ENCODE peak calls at places on chromosomes 5 and 9, in eight cellular contexts. B is AG04450, Z is body of pancreas, K is A549, R is MM.1S, H is prostate gland, D is chondrocyte, L is H9. O is an unnamed sample.

GRCh38 chr9:127021664-127022337 is 100.6 kb downstream of the ANGPTL2 start:
- DNase-seq in Z (peak), B (peak), R (no peak), L (no peak), H (peak), D (no peak), K (no peak), O (peak)

GRCh38 chr9:4615251-4615650 is 46.8 kb upstream of the PLPP6 start:
- DNase-seq in K (no peak), D (no peak), L (no peak), R (no peak), Z (no peak), B (peak), H (no peak), O (no peak)

GRCh38 chr5:32541241-32541640 is 44.1 kb upstream of the SUB1 start:
- DNase-seq in R (no peak), K (no peak), B (no peak), H (peak), D (no peak), Z (no peak), L (no peak), O (no peak)

GRCh38 chr5:35246928-35247644 is 16.8 kb upstream of the PRLR start:
- DNase-seq in R (no peak), L (no peak), H (no peak), Z (peak), B (no peak), K (no peak), D (no peak), O (no peak)

GRCh38 chr5:146620663-146621051 is 104.7 kb upstream of the GPR151 start:
- DNase-seq in R (no peak), D (no peak), H (no peak), B (no peak), L (peak), K (no peak), Z (peak), O (peak)

GRCh38 chr5:1666812-1667588 is 132.6 kb downstream of the MRPL36 start:
- DNase-seq in R (peak), H (peak), B (no peak), L (peak), Z (peak), K (peak), D (no peak), O (peak)

GRCh38 chr5:58182287-58182841 is 277.5 kb downstream of the PLK2 start:
- DNase-seq in B (no peak), K (no peak), L (no peak), Z (no peak), H (no peak), R (no peak), D (no peak), O (no peak)

GRCh38 chr5:56950626-56951130 is 1.2 kb downstream of the MIER3 start:
- DNase-seq in R (peak), Z (peak), K (peak), H (peak), L (peak), D (peak), B (peak), O (peak)

GRCh38 chr9:126690431-126691051 is 76.8 kb downstream of the LMX1B start:
- DNase-seq in H (peak), L (peak), K (peak), B (no peak), Z (peak), D (peak), R (peak), O (peak)

GRCh38 chr9:131870156-131870555 is 130.3 kb upstream of the RAPGEF1 start:
- DNase-seq in Z (no peak), L (no peak), K (no peak), H (no peak), B (no peak), D (peak), R (no peak), O (peak)

GRCh38 chr5:108238936-108239887 is 142.7 kb downstream of the FBXL17 start:
- DNase-seq in D (no peak), H (no peak), R (no peak), K (no peak), L (peak), Z (no peak), B (no peak), O (no peak)

GRCh38 chr5:95664204-95664786 is 17.7 kb downstream of the RFESD start:
- DNase-seq in L (no peak), R (peak), Z (peak), B (no peak), K (no peak), D (no peak), H (no peak), O (no peak)

GRCh38 chr9:121294866-121295661 is 27.1 kb downstream of the GSN start:
- DNase-seq in Z (peak), R (no peak), H (no peak), K (no peak), B (no peak), D (no peak), L (no peak), O (no peak)

GRCh38 chr5:142831019-142831403 is 60.8 kb downstream of the ARHGAP26 start:
- DNase-seq in D (no peak), H (no peak), B (no peak), K (no peak), L (no peak), R (no peak), Z (no peak), O (no peak)

GRCh38 chr9:17470015-17470414 is 108.9 kb upstream of the SH3GL2 start:
- DNase-seq in B (no peak), L (no peak), Z (no peak), D (no peak), H (no peak), R (no peak), K (no peak), O (no peak)

GRCh38 chr5:59256331-59256730 is 637.2 kb downstream of the PDE4D start:
- DNase-seq in L (no peak), H (no peak), R (no peak), Z (no peak), K (no peak), D (no peak), B (no peak), O (no peak)

GRCh38 chr5:79834420-79835219 is 145.0 kb downstream of the CMYA5 start:
- DNase-seq in R (no peak), H (no peak), D (no peak), K (no peak), Z (peak), L (no peak), B (no peak), O (no peak)

GRCh38 chr9:10274983-10275382 is 337.8 kb downstream of the PTPRD start:
- DNase-seq in B (no peak), K (no peak), D (no peak), Z (no peak), R (no peak), L (no peak), H (no peak), O (no peak)
- TF ChIP-seq CTCF in B (peak), K (no peak), D (peak), Z (no peak), R (peak), L (peak), H (no peak), O (peak)

GRCh38 chr5:92687793-92688467 is 893.1 kb downstream of the NR2F1-AS1 start:
- DNase-seq in H (no peak), K (peak), Z (no peak), B (peak), D (no peak), L (peak), R (no peak), O (no peak)
- TF ChIP-seq CTCF in H (no peak), K (peak), Z (no peak), B (peak), D (peak), L (peak), R (no peak), O (no peak)

GRCh38 chr5:18105449-18105848 is 471.2 kb downstream of the TAF11L14 start:
- DNase-seq in B (no peak), K (no peak), R (no peak), H (no peak), D (no peak), L (no peak), Z (no peak), O (no peak)

GRCh38 chr5:18101532-18101931 is 467.3 kb downstream of the TAF11L14 start:
- DNase-seq in L (no peak), Z (no peak), K (no peak), R (no peak), B (no peak), D (no peak), H (no peak), O (no peak)

DNA sequence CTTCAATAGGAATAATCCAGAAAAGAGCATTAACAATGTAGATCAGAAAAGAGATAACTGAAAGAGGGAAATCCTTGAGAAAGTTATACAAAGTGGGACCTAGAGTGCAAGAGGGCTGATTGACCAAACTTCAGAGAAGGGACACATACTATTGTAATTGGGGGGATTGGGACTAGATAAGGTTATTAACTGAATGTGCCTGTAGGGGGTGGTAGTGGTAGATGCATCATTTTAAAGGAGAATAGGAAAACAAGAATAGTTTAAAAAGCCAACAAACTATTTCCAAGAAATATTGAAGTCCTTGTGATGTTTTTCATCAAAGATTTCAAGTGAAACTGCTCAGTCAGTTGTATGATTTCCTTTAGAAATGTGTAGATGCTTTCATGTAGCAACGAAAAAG is 468.5 kb downstream of the TAF11L14 start:
- DNase-seq in Z (no peak), K (no peak), D (no peak), B (no peak), H (no peak), R (no peak), L (no peak), O (no peak)
- TF ChIP-seq CTCF in Z (no peak), K (no peak), D (peak), B (no peak), H (no peak), R (no peak), L (peak), O (no peak)

GRCh38 chr9:73034962-73035361 is 82.1 kb upstream of the ALDH1A1 start:
- DNase-seq in H (no peak), Z (no peak), B (no peak), D (no peak), L (no peak), R (no peak), K (no peak), O (no peak)
- TF ChIP-seq CTCF in H (no peak), Z (no peak), B (no peak), D (peak), L (no peak), R (no peak), K (no peak), O (no peak)

GRCh38 chr9:96449522-96449843 is 486 bp upstream of the HABP4 start:
- DNase-seq in L (no peak), B (no peak), K (no peak), D (no peak), R (no peak), Z (no peak), H (no peak), O (peak)

GRCh38 chr9:96457266-96457665 is 7.3 kb downstream of the HABP4 start:
- DNase-seq in K (no peak), R (no peak), Z (no peak), D (no peak), L (no peak), B (no peak), H (no peak), O (no peak)

GRCh38 chr9:96449844-96450612 is at the start of gene HABP4:
- DNase-seq in L (peak), D (peak), H (peak), B (peak), K (peak), R (peak), Z (peak), O (peak)

GRCh38 chr9:96450613-96451544 is 910 bp downstream of the HABP4 start:
- DNase-seq in R (no peak), K (peak), L (no peak), H (peak), Z (peak), B (no peak), D (no peak), O (peak)

DNA sequence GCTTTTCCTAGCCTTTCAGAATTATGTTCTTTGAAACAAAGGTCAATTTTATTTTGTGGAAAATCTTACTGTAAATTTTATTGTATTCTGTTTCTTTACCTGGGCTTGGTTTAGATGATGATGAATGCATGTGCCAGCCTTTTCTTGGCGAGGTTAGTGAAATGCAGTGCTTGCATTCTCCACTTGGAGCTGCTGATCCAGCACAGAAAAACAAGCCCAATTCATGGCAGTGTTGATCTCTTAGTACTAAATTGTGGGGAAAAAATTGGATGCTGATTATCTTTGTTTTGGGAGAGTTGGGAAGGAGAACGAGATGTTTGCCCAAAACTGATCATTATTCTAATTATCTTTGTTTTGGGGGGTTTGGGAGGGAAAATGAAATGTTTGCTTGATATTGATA is 3.7 kb downstream of the HABP4 start:
- DNase-seq in K (peak), D (no peak), H (peak), R (no peak), L (no peak), Z (peak), B (no peak), O (no peak)
- TF ChIP-seq CTCF in K (peak), D (peak), H (no peak), R (peak), L (peak), Z (peak), B (peak), O (peak)

DNA sequence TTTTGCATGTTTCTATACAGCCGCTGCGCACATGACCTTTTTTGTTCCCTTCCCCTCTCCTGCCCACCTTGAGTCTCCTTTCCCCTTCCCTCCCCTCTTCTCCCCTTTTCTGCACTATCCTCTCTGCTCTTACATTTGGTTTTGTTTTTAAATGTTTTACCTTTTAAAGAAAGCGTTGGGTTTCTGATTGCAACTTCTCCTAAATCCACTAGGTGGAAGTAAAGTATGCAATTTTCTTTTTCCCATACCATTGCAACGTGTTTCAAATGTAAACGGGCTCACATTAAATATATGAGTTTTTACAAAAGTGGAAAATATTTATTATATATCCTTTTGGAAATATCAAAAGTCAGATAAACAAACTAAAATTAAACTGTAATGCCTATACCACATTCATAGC is 500.9 kb downstream of the DIRAS2 start:
- DNase-seq in D (no peak), K (no peak), R (peak), Z (no peak), H (no peak), L (no peak), B (no peak), O (no peak)
- TF ChIP-seq CTCF in D (peak), K (peak), R (peak), Z (peak), H (peak), L (peak), B (peak), O (peak)

GRCh38 chr9:136947955-136948510 is 3.0 kb downstream of the C8G start:
- DNase-seq in R (no peak), L (peak), D (no peak), B (no peak), K (peak), Z (peak), H (no peak), O (peak)
- TF ChIP-seq CTCF in R (peak), L (peak), D (peak), B (peak), K (peak), Z (peak), H (peak), O (peak)

GRCh38 chr5:149581192-149581861 is at the start of gene ARHGEF37:
- DNase-seq in H (peak), D (peak), B (no peak), R (no peak), K (no peak), Z (peak), L (peak), O (peak)
- TF ChIP-seq CTCF in H (no peak), D (peak), B (no peak), R (no peak), K (no peak), Z (no peak), L (no peak), O (no peak)

GRCh38 chr5:163569284-163569683 is 63.9 kb downstream of the MAT2B start:
- DNase-seq in L (no peak), K (no peak), H (no peak), D (no peak), B (no peak), Z (no peak), R (no peak), O (no peak)
- TF ChIP-seq CTCF in L (peak), K (no peak), H (no peak), D (peak), B (peak), Z (no peak), R (no peak), O (no peak)